ENCODE peak calls at places on chromosomes 12 and 14, in four cellular contexts. R is HL-60, U is K562, G is GM12878. O is an unnamed sample.

GRCh38 chr14:105938959-105939358 is 412.6 kb downstream of the TMEM121 start:
- DNase-seq in G (no peak), R (no peak), U (no peak), O (no peak)

GRCh38 chr12:1706284-1707016 is 15.6 kb downstream of the ADIPOR2 start:
- DNase-seq in G (no peak), U (no peak), R (no peak), O (no peak)

GRCh38 chr14:35333347-35333730 is 41.2 kb downstream of the PSMA6 start:
- DNase-seq in G (no peak), R (no peak), U (no peak), O (no peak)

GRCh38 chr12:86261142-86261541 is 5.0 kb upstream of the MGAT4C start:
- DNase-seq in U (no peak), G (no peak), R (no peak), O (no peak)

GRCh38 chr14:65117795-65118746 is 15.8 kb upstream of the MAX start:
- DNase-seq in R (no peak), G (no peak), U (no peak), O (no peak)

GRCh38 chr12:82479511-82479910 is 121.2 kb downstream of the METTL25 start:
- DNase-seq in U (no peak), R (no peak), G (no peak), O (no peak)

GRCh38 chr12:85468356-85469157 is 188.5 kb downstream of the ALX1 start:
- DNase-seq in U (peak; percentile 9), R (no peak), G (peak; percentile 23), O (no peak)

GRCh38 chr12:56020437-56021189 is at the start of gene IKZF4:
- DNase-seq in G (no peak), U (peak; percentile 76), R (peak; percentile 75), O (no peak)

GRCh38 chr14:95727084-95727700 is 13.3 kb upstream of the TCL1A start:
- DNase-seq in R (no peak), U (no peak), G (no peak), O (no peak)

GRCh38 chr14:90580381-90581335 is 183.8 kb downstream of the CALM1 start:
- DNase-seq in G (no peak), U (peak; percentile 36), R (no peak), O (no peak)

GRCh38 chr14:21275261-21275858 is 4.5 kb upstream of the RPGRIP1 start:
- DNase-seq in G (no peak), R (no peak), U (no peak), O (no peak)

GRCh38 chr12:18320036-18320617 is 58.8 kb downstream of the PIK3C2G start:
- DNase-seq in G (no peak), R (peak; percentile 6), U (peak; percentile 7), O (no peak)

GRCh38 chr12:104387190-104387589 is 69.6 kb upstream of the CHST11 start:
- DNase-seq in U (peak; percentile 48), R (no peak), G (no peak), O (no peak)

GRCh38 chr14:20934148-20934762 is 21.0 kb upstream of the RNASE2 start:
- DNase-seq in R (no peak), U (peak; percentile 74), G (no peak), O (peak; percentile 12)

GRCh38 chr12:13044002-13044858 is at the start of gene FAM234B:
- DNase-seq in R (peak; percentile 55), U (peak; percentile 78), G (no peak), O (peak; percentile 79)

GRCh38 chr14:97408937-97409860 is 612.0 kb downstream of the VRK1 start:
- DNase-seq in R (no peak), G (peak; percentile 27), U (no peak), O (no peak)

GRCh38 chr12:66929121-66929520 is 250.2 kb upstream of the GRIP1 start:
- DNase-seq in G (no peak), U (no peak), R (no peak), O (no peak)

GRCh38 chr14:27184371-27184901 is 586.6 kb upstream of the NOVA1 start:
- DNase-seq in U (no peak), R (no peak), G (no peak), O (no peak)

GRCh38 chr14:104526723-104527645 is 52.6 kb upstream of the C14orf180 start:
- DNase-seq in U (no peak), G (no peak), R (no peak), O (no peak)

GRCh38 chr12:113949321-113950305 is 16.5 kb downstream of the RBM19 start:
- DNase-seq in G (no peak), U (no peak), R (peak; percentile 25), O (no peak)
- TF ChIP-seq SPI1 in G (no peak), U (no peak), R (peak; percentile 80), O (no peak)

DNA sequence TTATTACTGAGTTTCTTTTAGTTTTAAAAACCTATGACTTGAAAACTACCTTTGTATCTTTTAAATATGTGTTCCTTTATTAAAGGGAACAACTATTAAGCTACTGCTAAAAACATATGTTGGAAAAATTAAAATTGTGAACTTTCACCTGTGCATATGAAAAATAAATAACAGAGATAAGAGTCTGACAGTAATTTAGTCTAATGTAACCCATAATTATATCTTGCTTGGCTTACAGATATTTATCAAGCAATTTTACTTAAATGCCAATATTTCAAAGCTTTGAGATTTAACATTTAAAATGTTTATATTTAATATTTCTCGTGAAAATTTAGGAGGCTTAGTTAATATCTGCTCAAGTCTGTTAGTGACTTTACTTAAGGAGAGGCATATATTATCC is 309.8 kb downstream of the CCER1 start:
- DNase-seq in R (no peak), G (no peak), U (no peak), O (no peak)
- TF ChIP-seq POLR2AphosphoS5 in R (no peak), G (no peak), U (no peak), O (no peak)

GRCh38 chr14:68458840-68459469 is 333.9 kb downstream of the ZFP36L1 start:
- DNase-seq in G (no peak), R (no peak), U (no peak), O (no peak)
- TF ChIP-seq SPI1 in G (no peak), R (no peak), U (no peak), O (no peak)

GRCh38 chr12:93669452-93669851 is 7.7 kb upstream of the CRADD start:
- DNase-seq in G (no peak), R (no peak), U (no peak), O (no peak)

GRCh38 chr12:93670104-93670503 is 7.1 kb upstream of the CRADD start:
- DNase-seq in R (no peak), G (no peak), U (no peak), O (no peak)

GRCh38 chr12:93668919-93669418 is 8.2 kb upstream of the CRADD start:
- DNase-seq in R (no peak), U (no peak), G (peak; percentile 32), O (peak; percentile 6)

GRCh38 chr12:93664573-93665138 is 12.5 kb upstream of the CRADD start:
- DNase-seq in R (no peak), G (no peak), U (no peak), O (no peak)

DNA sequence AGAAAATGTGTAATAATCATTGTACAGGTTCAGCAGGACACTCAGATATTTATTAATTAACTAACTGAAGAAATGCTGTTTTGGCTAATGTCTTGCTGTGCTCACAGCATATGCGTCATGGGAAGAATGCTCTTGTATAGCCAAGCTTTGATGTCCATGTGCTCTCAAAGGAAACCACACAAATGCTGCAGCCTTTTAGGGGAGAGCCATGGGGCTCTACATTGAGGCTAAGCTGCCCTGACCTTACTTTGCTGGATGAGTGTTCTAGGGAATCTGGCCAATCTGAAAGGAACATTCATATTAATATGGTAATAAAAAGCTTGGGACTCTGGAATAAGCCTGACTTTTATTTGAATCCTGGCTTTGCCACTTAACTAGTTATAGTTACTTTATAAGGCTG is 9.5 kb upstream of the CRADD start:
- DNase-seq in R (no peak), U (no peak), G (no peak), O (no peak)
- TF ChIP-seq POLR2AphosphoS5 in R (no peak), U (no peak), G (no peak), O (no peak)

GRCh38 chr14:75999511-76000190 is 14.1 kb downstream of the IFT43 start:
- DNase-seq in U (no peak), R (no peak), G (no peak), O (no peak)
- TF ChIP-seq SPI1 in U (no peak), R (no peak), G (no peak), O (no peak)

GRCh38 chr12:131828671-131829350 is 618 bp downstream of the MMP17 start:
- DNase-seq in U (peak; percentile 55), R (no peak), G (no peak), O (no peak)

GRCh38 chr12:131826064-131826928 is 1.9 kb upstream of the MMP17 start:
- DNase-seq in U (no peak), G (no peak), R (no peak), O (no peak)

GRCh38 chr12:131829795-131830334 is 1.7 kb downstream of the MMP17 start:
- DNase-seq in R (no peak), G (no peak), U (no peak), O (no peak)

GRCh38 chr12:131829351-131829794 is 1.2 kb downstream of the MMP17 start:
- DNase-seq in U (no peak), G (no peak), R (no peak), O (no peak)

DNA sequence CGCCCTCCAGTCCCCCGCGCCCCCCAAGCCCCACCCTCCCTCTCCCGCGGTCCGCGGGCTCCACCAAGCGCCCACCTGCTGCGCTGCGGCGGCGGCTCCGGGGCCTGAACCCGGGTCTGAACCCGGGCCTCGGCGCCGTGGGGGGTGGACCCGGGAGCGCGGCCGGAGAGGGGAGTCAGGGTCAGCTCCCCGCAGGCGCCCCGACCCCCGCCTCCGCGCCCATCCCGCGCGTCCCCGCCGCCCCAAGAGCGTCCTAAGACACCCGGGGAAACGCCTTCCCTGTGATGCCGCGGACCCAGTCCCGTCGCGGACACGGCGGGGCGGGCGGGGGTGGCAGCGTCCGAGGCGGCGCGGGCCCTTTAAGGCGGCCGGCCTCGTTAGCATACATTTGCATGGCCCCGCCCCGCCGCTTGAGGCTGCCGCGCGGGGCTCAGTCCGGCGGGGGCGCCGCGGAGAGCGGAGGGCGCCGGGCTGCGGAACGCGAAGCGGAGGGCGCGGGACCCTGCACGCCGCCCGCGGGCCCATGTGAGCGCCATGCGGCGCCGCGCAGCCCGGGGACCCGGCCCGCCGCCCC is at the start of gene MMP17:
- DNase-seq in U (peak; percentile 86), R (no peak), G (no peak), O (peak; percentile 68)
- TF ChIP-seq POLR2AphosphoS5 in U (peak; percentile 49), R (no peak), G (no peak), O (no peak)

DNA sequence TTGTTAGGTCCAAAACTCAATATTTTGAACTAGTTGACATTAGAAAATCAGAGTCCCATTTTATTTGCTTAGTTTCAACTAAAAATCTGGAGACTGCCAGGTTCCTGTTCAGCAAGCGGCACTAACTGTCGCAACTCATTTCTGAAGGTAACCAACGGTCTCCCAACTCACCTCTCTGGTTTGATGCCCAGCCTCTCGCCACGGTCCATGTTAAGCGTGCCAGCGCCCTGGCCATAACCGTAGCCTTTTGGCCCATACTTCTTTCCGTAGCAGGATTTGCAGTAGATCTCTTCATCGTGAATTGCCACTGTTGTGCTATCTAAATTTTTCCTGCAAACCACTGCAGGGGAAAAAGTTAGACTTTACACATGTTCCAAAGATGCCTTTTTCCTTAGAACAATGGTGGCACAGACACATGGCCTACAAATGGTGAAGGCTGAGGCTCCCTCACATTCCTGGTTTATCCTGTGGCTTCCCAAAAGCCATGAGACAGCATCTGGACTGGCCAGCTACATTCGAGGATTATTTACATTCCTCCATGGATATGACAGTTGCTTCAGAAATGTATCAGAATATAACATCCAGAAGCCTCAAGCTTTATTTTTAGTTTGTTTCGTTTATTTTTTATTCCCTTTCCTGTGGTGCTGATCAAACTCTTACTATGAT is 15.7 kb downstream of the CSRP2 start:
- DNase-seq in R (no peak), U (no peak), G (no peak), O (no peak)
- TF ChIP-seq SPI1 in R (no peak), U (no peak), G (no peak), O (no peak)

O was measured in GM12891.